ENCODE peak calls at places on chromosomes 11 and 22, in six cellular contexts. L, Z, H, E, W and A are unnamed samples.

GRCh38 chr22:26169312-26170111 is at the start of gene SEZ6L:
- DNase-seq in L (no peak), Z (no peak), H (no peak), E (no peak), W (peak), A (no peak)

GRCh38 chr11:107898270-107898669 is 30.0 kb upstream of the RAB39A start:
- DNase-seq in L (no peak), Z (peak), H (no peak), E (no peak), W (no peak), A (no peak)

GRCh38 chr22:36946436-36947158 is 33.2 kb downstream of the CSF2RB start:
- DNase-seq in L (no peak), Z (peak), H (no peak), E (no peak), W (no peak), A (no peak)

GRCh38 chr11:110196241-110196754 is 100.1 kb downstream of the RDX start:
- DNase-seq in L (no peak), Z (peak), H (no peak), E (peak), W (no peak), A (no peak)

GRCh38 chr22:28989035-28989464 is 72.6 kb downstream of the C22orf31 start:
- DNase-seq in L (no peak), Z (no peak), H (peak), E (no peak), W (no peak), A (no peak)

GRCh38 chr11:31005202-31005601 is 364.3 kb downstream of the DCDC1 start:
- DNase-seq in L (no peak), Z (no peak), H (no peak), E (no peak), W (no peak), A (no peak)

GRCh38 chr11:97269527-97269926 is 879.7 kb downstream of the JRKL start:
- DNase-seq in L (no peak), Z (no peak), H (no peak), E (no peak), W (no peak), A (no peak)

GRCh38 chr11:72195921-72196320 is 4.0 kb downstream of the FOLR1 start:
- DNase-seq in L (no peak), Z (no peak), H (no peak), E (no peak), W (no peak), A (no peak)

GRCh38 chr11:5229388-5229787 is 2.5 kb upstream of the HBB start:
- DNase-seq in L (no peak), Z (no peak), H (no peak), E (no peak), W (no peak), A (no peak)

GRCh38 chr11:61004037-61004641 is 32.7 kb downstream of the CD6 start:
- DNase-seq in L (no peak), Z (peak), H (peak), E (no peak), W (no peak), A (no peak)

DNA sequence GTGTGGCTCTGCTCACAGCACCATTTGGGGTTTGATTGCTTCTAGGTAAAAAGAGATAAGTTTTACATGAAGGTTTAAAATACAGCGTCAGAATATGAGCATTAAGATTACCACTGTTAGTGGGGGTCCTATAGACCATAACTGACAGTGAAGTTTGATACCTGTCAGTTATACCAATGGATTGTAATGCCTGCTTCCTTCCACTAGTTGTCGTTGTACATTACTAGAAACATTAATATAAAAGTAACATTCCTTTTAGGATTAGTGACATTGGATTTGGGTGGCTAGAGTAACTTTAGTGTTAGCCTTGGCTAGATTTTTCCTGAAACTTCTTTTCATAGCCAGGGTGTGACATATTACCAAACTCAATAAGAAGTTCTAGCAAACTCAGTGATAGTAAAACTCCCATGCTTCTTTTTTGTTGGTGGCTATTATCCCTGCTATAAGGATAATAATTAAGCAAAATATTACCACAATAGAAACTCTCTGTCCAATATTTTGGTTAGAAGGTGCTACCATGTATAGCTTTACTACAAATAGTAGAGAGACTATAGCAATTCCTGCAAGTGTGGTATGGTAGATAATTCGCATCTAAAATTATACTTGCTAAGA is 57.1 kb downstream of the FAM181B start:
- DNase-seq in L (no peak), Z (no peak), H (no peak), E (no peak), W (no peak), A (no peak)
- TF ChIP-seq CTCF in L (peak), Z (peak), H (no peak), E (peak), W (peak), A (no peak)

GRCh38 chr22:41537203-41537602 is 7.1 kb downstream of the POLR3H start:
- DNase-seq in L (no peak), Z (no peak), H (no peak), E (no peak), W (no peak), A (no peak)

GRCh38 chr22:41540006-41540315 is 4.3 kb downstream of the POLR3H start:
- DNase-seq in L (no peak), Z (no peak), H (no peak), E (no peak), W (no peak), A (no peak)

GRCh38 chr22:41540365-41540764 is 3.9 kb downstream of the POLR3H start:
- DNase-seq in L (no peak), Z (no peak), H (no peak), E (no peak), W (no peak), A (no peak)

GRCh38 chr22:41539146-41540005 is 4.9 kb downstream of the POLR3H start:
- DNase-seq in L (no peak), Z (peak), H (no peak), E (no peak), W (no peak), A (no peak)

GRCh38 chr22:41538583-41538982 is 5.7 kb downstream of the POLR3H start:
- DNase-seq in L (no peak), Z (no peak), H (no peak), E (no peak), W (no peak), A (no peak)
- TF ChIP-seq CTCF in L (no peak), Z (no peak), H (no peak), E (no peak), W (no peak), A (no peak)

DNA sequence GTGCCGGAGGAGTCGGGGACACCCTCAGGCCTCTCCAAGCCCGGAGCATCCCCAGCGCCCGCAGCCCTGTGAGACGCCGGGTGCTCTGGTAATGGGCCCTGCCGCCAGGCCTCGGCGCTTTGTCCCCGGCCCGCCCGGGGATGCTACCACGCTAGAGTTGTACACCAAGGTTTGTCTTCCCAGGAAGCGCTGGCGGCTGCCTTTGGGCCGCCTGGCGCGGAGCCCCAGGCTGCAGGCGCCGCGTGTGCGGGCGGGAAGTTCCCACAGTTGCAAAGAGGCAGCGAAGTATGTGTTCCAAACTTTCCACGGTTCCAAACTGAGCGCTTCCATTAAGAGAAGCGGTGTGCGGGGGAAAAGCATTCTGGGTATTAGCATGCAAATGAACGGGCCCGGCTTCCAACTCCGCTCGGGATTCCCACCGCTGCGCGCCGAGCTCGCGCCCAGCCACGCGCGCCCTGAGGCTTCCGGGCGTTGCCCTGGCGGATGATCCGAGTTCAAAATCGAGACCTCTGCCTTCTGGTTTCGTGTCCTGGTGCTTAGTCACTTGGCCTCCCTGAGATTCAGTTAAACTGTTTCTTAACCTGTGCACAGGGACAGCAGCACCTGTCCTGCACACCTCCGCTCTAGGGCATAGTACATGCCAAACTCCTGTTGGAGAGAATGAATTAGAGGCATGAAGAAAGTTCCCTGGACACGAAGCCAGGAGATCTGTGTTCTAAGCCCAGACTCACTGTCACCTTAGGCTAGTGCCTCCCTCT is 1.3 kb upstream of the PATZ1 start:
- DNase-seq in L (peak), Z (peak), H (peak), E (no peak), W (peak), A (peak)
- TF ChIP-seq CTCF in L (no peak), Z (no peak), H (no peak), E (no peak), W (no peak), A (no peak)

GRCh38 chr22:41535244-41535643 is 9.0 kb downstream of the POLR3H start:
- DNase-seq in L (no peak), Z (no peak), H (no peak), E (no peak), W (no peak), A (no peak)
- TF ChIP-seq CTCF in L (no peak), Z (peak), H (no peak), E (no peak), W (no peak), A (no peak)

GRCh38 chr11:74492974-74493815 is at the start of gene LIPT2:
- DNase-seq in L (peak), Z (peak), H (peak), E (peak), W (peak), A (peak)
- TF ChIP-seq CTCF in L (no peak), Z (no peak), H (no peak), E (no peak), W (no peak), A (no peak)

DNA sequence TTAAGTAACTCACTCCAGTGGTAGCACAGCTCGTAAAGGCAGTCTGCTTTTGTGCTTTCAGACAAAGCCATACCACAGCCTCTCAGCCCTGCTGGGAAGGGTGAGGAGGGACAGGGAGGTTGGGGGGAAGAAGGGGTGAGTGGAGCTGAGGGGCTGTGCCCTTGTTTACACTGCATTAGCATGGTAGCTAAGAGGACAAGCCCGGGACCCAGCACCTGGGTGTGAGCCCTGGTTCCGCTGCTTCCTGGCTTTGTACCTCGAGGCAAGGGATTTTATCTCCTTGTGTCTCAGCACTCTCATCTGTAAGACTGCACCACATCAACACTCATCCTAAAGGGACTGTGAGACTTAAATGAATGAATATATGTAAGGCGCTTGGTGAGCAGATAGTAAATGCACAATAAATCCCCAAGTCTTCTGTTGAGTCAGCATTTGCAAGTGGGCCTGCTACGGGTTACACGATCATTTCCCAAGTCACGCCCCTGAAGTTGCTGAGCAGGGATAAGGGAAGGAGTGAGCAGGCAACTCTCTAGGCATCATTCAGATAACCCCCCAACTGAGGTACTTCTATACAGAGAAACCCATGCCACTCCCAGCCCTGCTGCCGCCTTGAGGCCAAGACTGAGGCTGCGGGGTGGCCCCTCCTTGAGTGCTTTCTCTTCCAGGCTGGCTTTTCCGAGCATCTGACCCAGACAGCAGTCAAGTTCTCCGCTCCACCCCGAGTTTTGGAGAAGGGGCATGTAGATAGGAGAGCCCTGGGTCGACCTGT is 7.5 kb downstream of the RASD2 start:
- DNase-seq in L (no peak), Z (no peak), H (no peak), E (no peak), W (no peak), A (no peak)
- TF ChIP-seq CTCF in L (no peak), Z (peak), H (no peak), E (no peak), W (no peak), A (no peak)

GRCh38 chr11:35558468-35558867 is 33.1 kb upstream of the PAMR1 start:
- DNase-seq in L (no peak), Z (peak), H (no peak), E (no peak), W (peak), A (no peak)
- TF ChIP-seq CTCF in L (no peak), Z (peak), H (no peak), E (no peak), W (no peak), A (no peak)

DNA sequence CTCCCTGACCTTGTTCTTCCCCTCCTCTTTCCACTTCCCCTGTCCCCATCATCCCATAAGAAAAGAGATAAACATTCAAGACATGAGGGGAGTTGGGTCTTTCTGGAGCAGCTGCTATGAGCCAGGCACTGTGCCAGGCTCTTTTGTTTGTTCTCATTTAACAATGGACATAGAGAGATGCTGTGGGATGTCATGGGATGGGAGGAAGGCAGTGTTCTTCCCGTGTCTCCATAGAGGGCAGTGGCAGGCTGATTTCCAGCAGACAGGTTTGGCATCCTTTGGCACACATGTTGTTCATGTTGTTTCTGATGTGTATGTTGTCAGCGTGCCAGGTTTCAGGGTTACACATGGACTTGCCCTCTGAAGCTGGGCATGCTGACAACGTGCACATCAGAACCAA is 44.0 kb upstream of the NECTIN1 start:
- DNase-seq in L (no peak), Z (no peak), H (peak), E (no peak), W (no peak), A (no peak)
- TF ChIP-seq CTCF in L (no peak), Z (no peak), H (no peak), E (no peak), W (no peak), A (no peak)

GRCh38 chr11:132638421-132638820 is 893.9 kb downstream of the OPCML start:
- DNase-seq in L (no peak), Z (no peak), H (no peak), E (no peak), W (no peak), A (no peak)
- TF ChIP-seq CTCF in L (no peak), Z (no peak), H (no peak), E (no peak), W (no peak), A (no peak)

GRCh38 chr11:64743591-64744543 is at the start of gene RASGRP2:
- DNase-seq in L (peak), Z (no peak), H (peak), E (peak), W (peak), A (peak)
- TF ChIP-seq CTCF in L (peak), Z (peak), H (peak), E (peak), W (peak), A (no peak)